ENCODE peak calls at places on chromosomes 1 and 21, in four cellular contexts. One of them, this sample, is unnamed.

GRCh38 chr1:2953688-2954285 is 67.5 kb upstream of the ACTRT2 start:
- DNase-seq in A549: no peak
- DNase-seq in GM12878: no peak
- DNase-seq in SK-N-SH: no peak
- DNase-seq in this sample: no peak

GRCh38 chr1:26913754-26914619 is at the start of gene NR0B2:
- DNase-seq in A549: no peak
- DNase-seq in GM12878: no peak
- DNase-seq in SK-N-SH: no peak
- DNase-seq in this sample: peak; percentile 100

GRCh38 chr1:63920154-63921117 is 146.6 kb downstream of the ROR1 start:
- DNase-seq in A549: peak; percentile 48
- DNase-seq in GM12878: no peak
- DNase-seq in SK-N-SH: no peak
- DNase-seq in this sample: no peak

GRCh38 chr1:205259361-205259832 is 31.7 kb downstream of the TMCC2 start:
- DNase-seq in A549: no peak
- DNase-seq in GM12878: no peak
- DNase-seq in SK-N-SH: no peak
- DNase-seq in this sample: no peak

GRCh38 chr1:18481190-18481920 is 625 bp downstream of the KLHDC7A start:
- DNase-seq in A549: no peak
- DNase-seq in GM12878: no peak
- DNase-seq in SK-N-SH: no peak
- DNase-seq in this sample: no peak

GRCh38 chr1:176896216-176896615 is 268.3 kb downstream of the ASTN1 start:
- DNase-seq in A549: no peak
- DNase-seq in GM12878: no peak
- DNase-seq in SK-N-SH: no peak
- DNase-seq in this sample: no peak

GRCh38 chr1:8165595-8166360 is 139.7 kb upstream of the ERRFI1 start:
- DNase-seq in A549: no peak
- DNase-seq in GM12878: no peak
- DNase-seq in SK-N-SH: no peak
- DNase-seq in this sample: no peak

GRCh38 chr1:20711285-20712209 is 6.3 kb downstream of the KIF17 start:
- DNase-seq in A549: no peak
- DNase-seq in GM12878: no peak
- DNase-seq in SK-N-SH: peak; percentile 84
- DNase-seq in this sample: no peak

GRCh38 chr21:24590261-24590660 is 1017.0 kb downstream of the MRPL39 start:
- DNase-seq in A549: no peak
- DNase-seq in GM12878: no peak
- DNase-seq in SK-N-SH: no peak
- DNase-seq in this sample: no peak

GRCh38 chr1:23452011-23452411 is 27.5 kb upstream of the TCEA3 start:
- DNase-seq in A549: no peak
- DNase-seq in GM12878: no peak
- DNase-seq in SK-N-SH: peak; percentile 54
- DNase-seq in this sample: no peak

GRCh38 chr1:83694449-83694848 is 304.5 kb downstream of the TTLL7 start:
- DNase-seq in A549: no peak
- DNase-seq in GM12878: no peak
- DNase-seq in SK-N-SH: no peak
- DNase-seq in this sample: no peak

GRCh38 chr1:175824079-175824478 is 80.7 kb upstream of the TNR start:
- DNase-seq in A549: no peak
- DNase-seq in GM12878: no peak
- DNase-seq in SK-N-SH: no peak
- DNase-seq in this sample: no peak

GRCh38 chr1:53462769-53463501 is 3.7 kb downstream of the DMRTB1 start:
- DNase-seq in A549: no peak
- DNase-seq in GM12878: no peak
- DNase-seq in SK-N-SH: peak; percentile 81
- DNase-seq in this sample: no peak

GRCh38 chr1:42221952-42222606 is 57.5 kb upstream of the GUCA2A start:
- DNase-seq in A549: no peak
- DNase-seq in GM12878: no peak
- DNase-seq in SK-N-SH: no peak
- DNase-seq in this sample: peak; percentile 6

GRCh38 chr1:168362991-168363390 is 82.3 kb downstream of the TBX19 start:
- DNase-seq in A549: no peak
- DNase-seq in GM12878: no peak
- DNase-seq in SK-N-SH: no peak
- DNase-seq in this sample: no peak

GRCh38 chr1:67755619-67756018 is 70.6 kb downstream of the GADD45A start:
- DNase-seq in A549: no peak
- DNase-seq in GM12878: no peak
- DNase-seq in SK-N-SH: no peak
- DNase-seq in this sample: no peak

GRCh38 chr1:110150330-110151174 is at the start of gene SLC6A17:
- DNase-seq in A549: peak; percentile 66
- DNase-seq in GM12878: no peak
- DNase-seq in SK-N-SH: peak; percentile 82
- DNase-seq in this sample: no peak

GRCh38 chr1:143698016-143698415 is 273.8 kb downstream of the FAM72C start:
- DNase-seq in A549: peak; percentile 46
- DNase-seq in GM12878: no peak
- DNase-seq in SK-N-SH: peak; percentile 71
- DNase-seq in this sample: peak; percentile 15

GRCh38 chr1:204758601-204759000 is 73.1 kb upstream of the LRRN2 start:
- DNase-seq in A549: no peak
- DNase-seq in GM12878: no peak
- DNase-seq in SK-N-SH: no peak
- DNase-seq in this sample: no peak

GRCh38 chr1:224501836-224502235 is 67.2 kb upstream of the WDR26 start:
- DNase-seq in A549: no peak
- DNase-seq in GM12878: no peak
- DNase-seq in SK-N-SH: no peak
- DNase-seq in this sample: no peak

GRCh38 chr1:203427451-203427850 is 48.2 kb upstream of the PRELP start:
- DNase-seq in A549: no peak
- DNase-seq in GM12878: no peak
- DNase-seq in SK-N-SH: no peak
- DNase-seq in this sample: no peak

GRCh38 chr1:29688477-29689365 is 452.4 kb downstream of the PTPRU start:
- DNase-seq in A549: no peak
- DNase-seq in GM12878: no peak
- DNase-seq in SK-N-SH: no peak
- DNase-seq in this sample: no peak

GRCh38 chr1:48741380-48741779 is 35.3 kb downstream of the BEND5 start:
- DNase-seq in A549: no peak
- DNase-seq in GM12878: no peak
- DNase-seq in SK-N-SH: no peak
- DNase-seq in this sample: no peak

GRCh38 chr1:154767315-154768240 is 102.5 kb downstream of the KCNN3 start:
- DNase-seq in A549: no peak
- DNase-seq in GM12878: no peak
- DNase-seq in SK-N-SH: peak; percentile 63
- DNase-seq in this sample: no peak

GRCh38 chr1:243718893-243719292 is 131.2 kb downstream of the AKT3 start:
- DNase-seq in A549: no peak
- DNase-seq in GM12878: no peak
- DNase-seq in SK-N-SH: no peak
- DNase-seq in this sample: no peak

GRCh38 chr1:223319373-223319772 is 44.6 kb downstream of the SUSD4 start:
- DNase-seq in A549: no peak
- DNase-seq in GM12878: no peak
- DNase-seq in SK-N-SH: no peak
- DNase-seq in this sample: no peak

GRCh38 chr1:5850503-5850902 is 141.7 kb downstream of the NPHP4 start:
- DNase-seq in A549: no peak
- DNase-seq in GM12878: no peak
- DNase-seq in SK-N-SH: peak; percentile 63
- DNase-seq in this sample: no peak

GRCh38 chr21:36321325-36322082 is 1.5 kb downstream of the MORC3 start:
- DNase-seq in A549: no peak
- DNase-seq in GM12878: no peak
- DNase-seq in SK-N-SH: peak; percentile 63
- DNase-seq in this sample: no peak
- TF ChIP-seq PBX3 in A549: no peak
- TF ChIP-seq PBX3 in GM12878: no peak
- TF ChIP-seq PBX3 in SK-N-SH: no peak
- TF ChIP-seq PBX3 in this sample: no peak

GRCh38 chr1:184302346-184302745 is 84.5 kb upstream of the C1orf21 start:
- DNase-seq in A549: no peak
- DNase-seq in GM12878: no peak
- DNase-seq in SK-N-SH: no peak
- DNase-seq in this sample: no peak
- TF ChIP-seq PBX3 in A549: no peak
- TF ChIP-seq PBX3 in GM12878: no peak
- TF ChIP-seq PBX3 in SK-N-SH: no peak
- TF ChIP-seq PBX3 in this sample: no peak

GRCh38 chr1:36099681-36100341 is 11.1 kb downstream of the ADPRS start:
- DNase-seq in A549: peak; percentile 69
- DNase-seq in GM12878: no peak
- DNase-seq in SK-N-SH: peak; percentile 95
- DNase-seq in this sample: peak; percentile 73
- TF ChIP-seq PBX3 in A549: no peak
- TF ChIP-seq PBX3 in GM12878: no peak
- TF ChIP-seq PBX3 in SK-N-SH: no peak
- TF ChIP-seq PBX3 in this sample: no peak

GRCh38 chr1:56258395-56258794 is 321.0 kb downstream of the PLPP3 start:
- DNase-seq in A549: no peak
- DNase-seq in GM12878: no peak
- DNase-seq in SK-N-SH: no peak
- DNase-seq in this sample: no peak
- TF ChIP-seq PBX3 in A549: no peak
- TF ChIP-seq PBX3 in GM12878: no peak
- TF ChIP-seq PBX3 in SK-N-SH: no peak
- TF ChIP-seq PBX3 in this sample: no peak

DNA sequence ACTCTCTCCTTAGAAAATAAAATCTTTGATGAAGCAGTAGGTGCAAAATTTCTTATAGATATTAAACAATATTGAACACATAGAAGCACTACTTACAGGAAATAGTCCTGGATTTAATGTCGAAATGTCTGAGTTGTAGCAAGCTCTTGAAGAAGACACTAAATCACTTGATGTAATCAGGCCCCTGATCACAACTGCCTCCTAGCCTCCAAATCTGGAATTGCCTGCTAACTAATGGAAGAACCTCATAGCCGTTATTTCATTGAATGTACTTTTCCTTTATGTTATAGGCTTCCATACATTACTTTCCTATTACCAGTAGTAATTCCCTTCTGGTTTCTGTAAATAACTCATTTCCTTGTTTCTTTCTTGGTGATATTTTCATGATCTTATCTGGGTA is 675.7 kb upstream of the CHRM3 start:
- DNase-seq in A549: no peak
- DNase-seq in GM12878: no peak
- DNase-seq in SK-N-SH: no peak
- DNase-seq in this sample: no peak
- TF ChIP-seq PBX3 in A549: no peak
- TF ChIP-seq PBX3 in GM12878: no peak
- TF ChIP-seq PBX3 in SK-N-SH: no peak
- TF ChIP-seq PBX3 in this sample: no peak

GRCh38 chr1:10939654-10940450 is 72.6 kb upstream of the TARDBP start:
- DNase-seq in A549: no peak
- DNase-seq in GM12878: peak; percentile 72
- DNase-seq in SK-N-SH: peak; percentile 49
- DNase-seq in this sample: peak; percentile 62
- TF ChIP-seq PBX3 in A549: no peak
- TF ChIP-seq PBX3 in GM12878: no peak
- TF ChIP-seq PBX3 in SK-N-SH: no peak
- TF ChIP-seq PBX3 in this sample: no peak

GRCh38 chr1:227766015-227766634 is 30.9 kb downstream of the SNAP47 start:
- DNase-seq in A549: no peak
- DNase-seq in GM12878: no peak
- DNase-seq in SK-N-SH: no peak
- DNase-seq in this sample: no peak
- TF ChIP-seq PBX3 in A549: no peak
- TF ChIP-seq PBX3 in GM12878: no peak
- TF ChIP-seq PBX3 in SK-N-SH: no peak
- TF ChIP-seq PBX3 in this sample: no peak

GRCh38 chr1:193322218-193322617 is 135.8 kb upstream of the B3GALT2 start:
- DNase-seq in A549: no peak
- DNase-seq in GM12878: no peak
- DNase-seq in SK-N-SH: no peak
- DNase-seq in this sample: no peak
- TF ChIP-seq PBX3 in A549: no peak
- TF ChIP-seq PBX3 in GM12878: no peak
- TF ChIP-seq PBX3 in SK-N-SH: peak; percentile 19
- TF ChIP-seq PBX3 in this sample: no peak

GRCh38 chr1:16372535-16373340 is 5.7 kb downstream of the SZRD1 start:
- DNase-seq in A549: peak; percentile 31
- DNase-seq in GM12878: no peak
- DNase-seq in SK-N-SH: no peak
- DNase-seq in this sample: no peak

GRCh38 chr1:16369821-16370220 is 2.8 kb downstream of the SZRD1 start:
- DNase-seq in A549: no peak
- DNase-seq in GM12878: no peak
- DNase-seq in SK-N-SH: no peak
- DNase-seq in this sample: no peak

GRCh38 chr1:16374266-16374665 is 7.2 kb downstream of the SZRD1 start:
- DNase-seq in A549: no peak
- DNase-seq in GM12878: no peak
- DNase-seq in SK-N-SH: no peak
- DNase-seq in this sample: no peak

GRCh38 chr1:16367968-16368910 is 1.2 kb downstream of the SZRD1 start:
- DNase-seq in A549: no peak
- DNase-seq in GM12878: no peak
- DNase-seq in SK-N-SH: no peak
- DNase-seq in this sample: no peak

GRCh38 chr1:16371725-16372124 is 4.7 kb downstream of the SZRD1 start:
- DNase-seq in A549: no peak
- DNase-seq in GM12878: no peak
- DNase-seq in SK-N-SH: no peak
- DNase-seq in this sample: no peak
- TF ChIP-seq PBX3 in A549: no peak
- TF ChIP-seq PBX3 in GM12878: no peak
- TF ChIP-seq PBX3 in SK-N-SH: peak; percentile 47
- TF ChIP-seq PBX3 in this sample: no peak

This sample was measured in HepG2.